ENCODE peak calls at places on chromosome 11, in ten cellular contexts. B, E, S, P, U, V, J, X, Y and F are unnamed samples.

GRCh38 chr11:109132539-109132938 is 289.5 kb upstream of the C11orf87 start:
- DNase-seq in V (peak), S (no peak), P (no peak), B (peak), X (no peak), Y (no peak), E (no peak), J (no peak), U (peak), F (no peak)

GRCh38 chr11:68524213-68524612 is 63.7 kb downstream of the PPP6R3 start:
- DNase-seq in P (no peak), Y (no peak), X (no peak), U (no peak), S (no peak), J (peak), E (no peak), B (no peak), V (no peak), F (no peak)

GRCh38 chr11:28697920-28698827 is 590.0 kb downstream of the METTL15 start:
- DNase-seq in E (no peak), B (peak), P (peak), Y (peak), X (no peak), V (peak), J (peak), U (peak), S (peak), F (peak)

GRCh38 chr11:68980776-68981065 is at the start of gene MRGPRD:
- DNase-seq in U (no peak), B (no peak), Y (no peak), V (no peak), X (no peak), E (no peak), P (no peak), J (no peak), S (no peak), F (no peak)

GRCh38 chr11:85682330-85683305 is 3.4 kb downstream of the CCDC89 start:
- DNase-seq in J (peak), Y (peak), S (no peak), E (peak), B (peak), P (peak), U (no peak), X (peak), V (peak), F (no peak)

GRCh38 chr11:86708671-86709070 is 36.3 kb upstream of the ME3 start:
- DNase-seq in V (no peak), X (no peak), B (no peak), J (no peak), Y (no peak), S (no peak), P (no peak), U (no peak), E (no peak), F (no peak)

GRCh38 chr11:115784796-115785521 is 280.7 kb upstream of the CADM1 start:
- DNase-seq in X (no peak), P (no peak), S (no peak), Y (no peak), V (no peak), U (no peak), B (no peak), E (no peak), J (peak), F (no peak)

GRCh38 chr11:38824573-38824972 is 2226.5 kb upstream of the RAG2 start:
- DNase-seq in V (no peak), Y (no peak), S (no peak), P (no peak), B (peak), X (no peak), U (peak), J (no peak), E (no peak), F (peak)

GRCh38 chr11:113332638-113333329 is 18.4 kb downstream of the TTC12 start:
- DNase-seq in V (no peak), J (no peak), Y (no peak), X (no peak), E (no peak), P (no peak), U (no peak), B (peak), S (no peak), F (no peak)

GRCh38 chr11:120739780-120740179 is 228.2 kb downstream of the GRIK4 start:
- DNase-seq in P (no peak), E (no peak), V (no peak), U (no peak), B (no peak), S (no peak), Y (no peak), X (no peak), J (no peak), F (no peak)

GRCh38 chr11:132258865-132259264 is 888.5 kb downstream of the NTM start:
- DNase-seq in P (no peak), S (no peak), V (no peak), E (no peak), X (no peak), J (no peak), U (no peak), Y (no peak), B (no peak), F (no peak)

GRCh38 chr11:26228778-26229177 is 103.2 kb upstream of the ANO3 start:
- DNase-seq in U (no peak), X (no peak), Y (no peak), S (no peak), P (peak), B (no peak), E (no peak), J (no peak), V (peak), F (no peak)

DNA sequence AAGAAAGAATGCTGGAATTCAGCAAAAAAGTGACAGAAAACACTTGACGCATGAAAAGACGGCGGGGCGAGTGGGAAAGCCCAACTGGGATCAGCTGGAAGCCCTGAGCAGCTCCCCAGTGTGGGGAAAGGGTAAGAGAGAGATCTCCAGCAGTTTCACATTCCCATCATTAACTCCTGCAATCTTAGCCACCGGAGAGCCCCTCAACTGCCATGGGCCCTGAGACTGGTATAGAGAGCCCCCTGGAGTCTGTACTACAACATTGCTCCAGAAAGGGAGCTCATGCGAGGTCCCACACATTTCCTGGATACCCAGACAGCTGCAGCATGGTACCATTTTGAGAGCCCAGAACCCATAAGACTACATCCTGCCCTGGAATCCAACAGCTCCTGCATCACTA is 31.1 kb downstream of the MRGPRX4 start:
- DNase-seq in Y (no peak), E (no peak), V (peak), B (peak), S (peak), J (no peak), X (no peak), P (peak), U (peak), F (peak)
- TF ChIP-seq CTCF in Y (no peak), E (no peak), V (peak), B (peak), S (peak), J (no peak), X (no peak), P (peak), U (peak), F (no peak)

DNA sequence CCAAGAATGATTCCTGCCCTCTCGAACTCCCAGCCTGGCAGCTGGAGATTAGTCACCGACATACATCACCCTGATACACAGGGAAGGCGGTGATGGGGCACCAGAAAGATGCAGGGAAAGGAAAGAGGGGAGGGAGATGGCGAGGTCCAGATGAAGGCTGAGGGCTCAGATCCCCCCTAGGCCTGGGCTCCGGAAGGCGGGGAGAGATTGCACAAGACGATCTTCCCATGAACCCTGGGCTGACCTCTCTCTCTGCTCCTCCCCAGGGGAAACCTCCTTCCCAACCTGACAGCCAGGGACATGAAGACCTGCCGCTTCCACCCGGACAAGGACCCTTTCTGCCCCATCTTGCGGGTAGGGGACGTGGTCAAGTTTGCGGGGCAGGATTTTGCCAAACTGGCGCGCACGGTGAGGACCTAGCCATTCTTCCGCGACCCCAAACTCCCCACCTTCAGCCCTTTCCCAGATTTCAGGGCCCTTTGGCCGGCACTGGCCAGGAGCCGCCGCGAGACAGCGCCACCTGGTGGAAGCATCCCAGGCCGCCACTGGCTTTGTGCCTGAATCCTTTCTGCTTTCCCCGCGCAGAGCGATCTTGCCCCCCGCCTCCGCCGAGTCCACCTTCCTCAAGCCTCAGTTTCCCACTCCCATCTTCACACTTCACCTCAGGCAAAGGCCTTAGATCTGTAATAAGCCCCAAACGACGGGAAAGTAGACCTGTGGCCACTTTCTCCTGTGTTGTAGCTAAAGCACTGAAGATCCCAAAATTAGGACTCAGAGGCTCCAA is 11.5 kb downstream of the P2RX3 start:
- DNase-seq in J (peak), B (peak), U (peak), Y (peak), P (peak), X (peak), E (peak), V (peak), S (peak), F (peak)
- TF ChIP-seq CTCF in J (peak), B (peak), U (peak), Y (peak), P (peak), X (peak), E (peak), V (peak), S (peak), F (peak)

DNA sequence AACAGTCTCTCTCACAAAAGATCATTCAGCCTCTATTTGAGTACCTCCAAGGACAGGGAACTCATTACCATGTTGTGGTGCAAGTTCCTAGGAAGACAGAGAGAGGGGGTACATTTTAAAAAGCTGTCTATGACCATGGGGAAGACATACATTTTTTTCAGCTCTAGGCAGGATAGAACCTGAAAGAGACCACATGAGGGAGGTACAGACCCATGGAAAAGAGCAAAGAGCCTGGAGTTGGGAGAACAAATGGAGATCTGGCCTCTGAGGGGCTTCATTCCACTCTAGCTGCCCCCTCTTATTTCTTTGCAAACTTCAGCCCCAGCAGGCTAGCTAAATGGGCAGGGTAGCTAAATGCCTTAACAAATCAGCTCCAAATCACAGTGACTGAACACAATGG is 36.3 kb downstream of the KCNC1 start:
- DNase-seq in J (no peak), S (no peak), P (peak), X (no peak), B (no peak), V (no peak), E (no peak), U (no peak), Y (no peak), F (no peak)
- TF ChIP-seq CTCF in J (no peak), S (no peak), P (peak), X (no peak), B (no peak), V (peak), E (no peak), U (no peak), Y (no peak), F (no peak)

GRCh38 chr11:60116996-60117790 is 28.7 kb downstream of the MS4A2 start:
- DNase-seq in P (no peak), J (no peak), Y (no peak), U (no peak), X (no peak), V (no peak), E (no peak), S (no peak), B (no peak), F (no peak)

GRCh38 chr11:60119708-60120107 is 31.2 kb downstream of the MS4A2 start:
- DNase-seq in V (no peak), P (no peak), U (peak), Y (no peak), B (no peak), J (no peak), X (no peak), E (no peak), S (no peak), F (no peak)

GRCh38 chr11:60122414-60123036 is 34.1 kb downstream of the MS4A2 start:
- DNase-seq in E (no peak), S (no peak), B (no peak), Y (no peak), V (no peak), J (no peak), P (no peak), X (no peak), U (no peak), F (no peak)

GRCh38 chr11:60121259-60121658 is 32.8 kb downstream of the MS4A2 start:
- DNase-seq in X (no peak), U (no peak), V (no peak), P (no peak), B (no peak), Y (no peak), J (peak), E (no peak), S (peak), F (no peak)

GRCh38 chr11:60118333-60118732 is 29.9 kb downstream of the MS4A2 start:
- DNase-seq in B (peak), S (no peak), E (no peak), X (no peak), Y (no peak), P (no peak), J (no peak), U (peak), V (no peak), F (peak)
- TF ChIP-seq CTCF in B (no peak), S (no peak), E (no peak), X (no peak), Y (no peak), P (no peak), J (no peak), U (no peak), V (no peak), F (no peak)

GRCh38 chr11:130099356-130099755 is 29.7 kb downstream of the APLP2 start:
- DNase-seq in V (no peak), B (no peak), U (no peak), J (no peak), P (no peak), S (no peak), E (no peak), X (no peak), Y (no peak), F (no peak)

GRCh38 chr11:130095326-130095725 is 25.6 kb downstream of the APLP2 start:
- DNase-seq in U (no peak), J (no peak), B (no peak), X (no peak), P (no peak), E (no peak), S (no peak), Y (no peak), V (no peak), F (no peak)

GRCh38 chr11:130096042-130096441 is 26.3 kb downstream of the APLP2 start:
- DNase-seq in S (no peak), Y (no peak), U (no peak), P (no peak), E (no peak), V (no peak), J (no peak), B (no peak), X (no peak), F (no peak)

GRCh38 chr11:130096823-130097222 is 27.1 kb downstream of the APLP2 start:
- DNase-seq in E (no peak), U (no peak), V (no peak), B (no peak), P (no peak), X (no peak), Y (no peak), S (no peak), J (no peak), F (no peak)

DNA sequence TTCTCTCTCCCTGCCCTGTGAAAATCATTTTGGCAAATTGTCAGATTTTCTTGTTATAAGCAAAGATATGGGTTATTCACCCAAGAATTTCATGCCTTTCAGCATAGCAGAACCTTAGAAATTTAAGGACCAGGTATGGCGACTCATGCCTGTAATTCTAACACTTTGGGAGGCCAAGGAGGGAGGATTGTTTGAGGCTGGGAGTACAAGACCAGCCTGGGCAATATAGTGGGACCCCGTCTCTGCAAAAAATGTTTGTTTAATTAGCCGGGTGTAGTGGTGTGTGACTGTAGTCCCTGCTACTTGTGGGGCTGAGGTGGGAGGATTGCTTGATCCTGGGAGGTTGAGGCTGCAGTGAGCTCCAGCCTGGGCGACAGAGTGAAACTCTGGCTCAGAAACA is 27.6 kb downstream of the APLP2 start:
- DNase-seq in X (no peak), P (no peak), E (no peak), Y (no peak), U (no peak), S (no peak), V (no peak), B (no peak), J (no peak), F (no peak)
- TF ChIP-seq CTCF in X (no peak), P (no peak), E (no peak), Y (no peak), U (no peak), S (no peak), V (no peak), B (no peak), J (no peak), F (no peak)